ENCODE peak calls at places on chromosomes 1 and 21, in nine cellular contexts. Q is AG10803, U is breast epithelium, D is RWPE1, C is fibroblast of the aortic adventitia, H is uterus, G is osteocyte, I is AG04450, T is neural crest cell. M is an unnamed sample.

GRCh38 chr1:3021233-3021671 is at the start of gene ACTRT2:
- DNase-seq in Q (no peak), U (no peak), D (no peak), C (no peak), H (no peak), G (no peak), I (no peak), T (no peak), M (no peak)

GRCh38 chr1:204937901-204938300 is 67.2 kb downstream of the NFASC start:
- DNase-seq in Q (no peak), U (no peak), D (no peak), C (no peak), H (no peak), G (no peak), I (no peak), T (no peak), M (no peak)

GRCh38 chr1:224333309-224333926 is 3.4 kb upstream of the NVL start:
- DNase-seq in Q (peak; percentile 63), U (no peak), D (peak; percentile 46), C (peak; percentile 77), H (no peak), G (no peak), I (no peak), T (no peak), M (peak; percentile 51)

GRCh38 chr1:59705849-59706599 is 108.7 kb upstream of the HOOK1 start:
- DNase-seq in Q (peak; percentile 64), U (no peak), D (no peak), C (peak; percentile 93), H (peak; percentile 68), G (no peak), I (peak; percentile 73), T (no peak), M (peak; percentile 21)

GRCh38 chr1:66648896-66649597 is 103.2 kb upstream of the DYNLT5 start:
- DNase-seq in Q (no peak), U (no peak), D (no peak), C (no peak), H (no peak), G (no peak), I (no peak), T (no peak), M (no peak)

GRCh38 chr1:27940297-27940696 is 5.5 kb downstream of the SMPDL3B start:
- DNase-seq in Q (peak; percentile 31), U (no peak), D (no peak), C (peak; percentile 24), H (no peak), G (no peak), I (no peak), T (peak; percentile 36), M (no peak)

GRCh38 chr1:91846007-91846620 is 39.8 kb downstream of the TGFBR3 start:
- DNase-seq in Q (peak; percentile 32), U (no peak), D (peak; percentile 35), C (peak; percentile 85), H (peak; percentile 40), G (no peak), I (peak; percentile 29), T (no peak), M (peak; percentile 16)

GRCh38 chr1:16396591-16396990 is 29.5 kb downstream of the SZRD1 start:
- DNase-seq in Q (peak; percentile 84), U (peak; percentile 30), D (peak; percentile 93), C (peak; percentile 87), H (peak; percentile 34), G (no peak), I (peak; percentile 37), T (no peak), M (peak; percentile 67)

GRCh38 chr1:229225331-229225782 is 45.6 kb upstream of the RAB4A start:
- DNase-seq in Q (no peak), U (peak; percentile 65), D (peak; percentile 69), C (no peak), H (no peak), G (no peak), I (no peak), T (no peak), M (no peak)

GRCh38 chr21:14273736-14274538 is 58.0 kb downstream of the RBM11 start:
- DNase-seq in Q (no peak), U (peak; percentile 59), D (no peak), C (no peak), H (no peak), G (no peak), I (no peak), T (no peak), M (no peak)

GRCh38 chr1:63691672-63692425 is 82.0 kb upstream of the ROR1 start:
- DNase-seq in Q (peak; percentile 96), U (peak; percentile 57), D (peak; percentile 70), C (peak; percentile 99), H (peak; percentile 42), G (peak; percentile 87), I (peak; percentile 68), T (peak; percentile 40), M (peak; percentile 82)

GRCh38 chr1:183604811-183605210 is 14.6 kb upstream of the NCF2 start:
- DNase-seq in Q (no peak), U (no peak), D (no peak), C (no peak), H (no peak), G (no peak), I (no peak), T (no peak), M (no peak)

GRCh38 chr1:42454409-42454808 is 1.4 kb downstream of the ZMYND12 start:
- DNase-seq in Q (no peak), U (no peak), D (no peak), C (no peak), H (no peak), G (no peak), I (no peak), T (no peak), M (no peak)

GRCh38 chr1:42456754-42457089 is 379 bp downstream of the PPCS start:
- DNase-seq in Q (peak; percentile 63), U (peak; percentile 24), D (peak; percentile 45), C (peak; percentile 61), H (peak; percentile 37), G (no peak), I (no peak), T (peak; percentile 38), M (peak; percentile 24)

GRCh38 chr1:42453386-42453785 is 2.4 kb downstream of the ZMYND12 start:
- DNase-seq in Q (no peak), U (no peak), D (no peak), C (no peak), H (no peak), G (no peak), I (no peak), T (no peak), M (no peak)

DNA sequence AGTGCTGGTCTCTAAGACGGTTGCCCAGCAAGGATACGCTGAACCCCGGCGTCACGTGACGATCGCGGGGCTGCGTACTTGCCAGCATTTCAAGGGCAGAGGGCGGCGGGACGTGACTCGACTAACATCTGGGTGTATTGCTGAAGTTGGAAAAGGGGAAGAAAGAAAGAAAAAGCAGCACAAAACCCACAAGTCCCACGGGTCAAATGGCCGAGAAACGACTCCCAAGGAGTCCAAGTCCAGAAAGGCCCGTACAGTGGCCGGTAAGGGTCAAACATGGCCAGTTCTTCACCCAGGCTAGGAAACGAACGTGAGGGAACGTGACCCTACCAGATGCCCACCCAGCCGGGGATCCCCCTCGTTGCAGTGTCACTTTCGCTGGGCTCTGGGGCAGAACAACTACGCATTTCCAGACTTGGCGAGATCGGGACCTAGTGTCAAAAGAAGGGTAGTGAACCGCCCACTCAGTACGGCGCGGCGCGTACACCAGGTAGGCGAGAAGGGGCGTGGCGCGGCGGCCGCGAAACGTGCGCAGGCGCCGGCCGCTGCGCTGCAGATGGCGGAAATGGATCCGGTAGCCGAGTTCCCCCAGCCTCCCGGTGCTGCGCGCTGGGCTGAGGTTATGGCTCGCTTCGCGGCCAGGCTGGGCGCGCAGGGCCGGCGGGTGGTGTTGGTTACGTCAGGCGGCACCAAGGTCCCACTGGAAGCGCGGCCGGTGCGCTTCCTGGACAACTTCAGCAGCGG is at the start of the genes PPCS and ZMYND12:
- DNase-seq in Q (peak; percentile 86), U (peak; percentile 86), D (peak; percentile 78), C (peak; percentile 89), H (peak; percentile 83), G (peak; percentile 90), I (peak; percentile 33), T (peak; percentile 77), M (peak; percentile 66)
- TF ChIP-seq CTCF in Q (peak; percentile 2), U (peak; percentile 39), D (no peak), C (peak; percentile 7), H (peak; percentile 11), G (peak; percentile 3), I (no peak), T (peak; percentile 27), M (no peak)

GRCh38 chr1:18560692-18561091 is 70.0 kb upstream of the PAX7 start:
- DNase-seq in Q (no peak), U (no peak), D (no peak), C (no peak), H (no peak), G (no peak), I (no peak), T (no peak), M (no peak)
- TF ChIP-seq CTCF in Q (no peak), U (no peak), D (no peak), C (no peak), H (no peak), G (no peak), I (no peak), T (no peak), M (no peak)

DNA sequence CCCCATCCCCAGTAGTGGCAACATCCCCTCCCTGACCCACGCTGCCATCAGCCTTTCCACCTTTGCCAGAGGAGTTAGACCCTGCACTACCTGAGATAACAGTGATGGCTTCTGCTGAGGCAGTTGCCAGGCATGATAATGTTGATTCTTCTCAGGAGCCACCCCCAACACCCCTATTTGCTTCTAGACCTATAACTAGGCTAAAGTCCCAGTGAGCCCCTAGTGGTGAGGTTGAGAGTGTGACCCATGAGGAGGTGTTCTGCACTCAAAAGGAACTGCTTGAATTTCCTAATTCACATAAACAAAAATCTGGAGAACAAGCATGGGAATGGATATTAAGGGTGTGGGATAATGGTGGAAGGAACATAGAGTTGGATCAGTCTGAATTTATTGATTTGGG is 159.6 kb upstream of the COL11A1 start:
- DNase-seq in Q (no peak), U (no peak), D (no peak), C (no peak), H (no peak), G (no peak), I (no peak), T (no peak), M (no peak)
- TF ChIP-seq CTCF in Q (no peak), U (no peak), D (no peak), C (no peak), H (no peak), G (no peak), I (peak; percentile 10), T (peak; percentile 38), M (peak; percentile 63)

GRCh38 chr1:234093107-234093506 is 188.6 kb downstream of the SLC35F3 start:
- DNase-seq in Q (no peak), U (no peak), D (no peak), C (no peak), H (no peak), G (no peak), I (no peak), T (no peak), M (no peak)

GRCh38 chr1:234090212-234091064 is 186.0 kb downstream of the SLC35F3 start:
- DNase-seq in Q (no peak), U (no peak), D (no peak), C (no peak), H (no peak), G (no peak), I (no peak), T (no peak), M (no peak)

GRCh38 chr1:234091065-234091401 is 186.6 kb downstream of the SLC35F3 start:
- DNase-seq in Q (no peak), U (no peak), D (no peak), C (no peak), H (no peak), G (no peak), I (no peak), T (no peak), M (no peak)

GRCh38 chr1:234093741-234094140 is 189.3 kb downstream of the SLC35F3 start:
- DNase-seq in Q (no peak), U (peak; percentile 58), D (no peak), C (no peak), H (peak; percentile 46), G (no peak), I (no peak), T (no peak), M (no peak)

GRCh38 chr1:234089396-234089795 is 184.9 kb downstream of the SLC35F3 start:
- DNase-seq in Q (no peak), U (no peak), D (no peak), C (no peak), H (no peak), G (no peak), I (no peak), T (no peak), M (no peak)
- TF ChIP-seq CTCF in Q (no peak), U (no peak), D (no peak), C (no peak), H (no peak), G (no peak), I (peak; percentile 11), T (no peak), M (no peak)